ENCODE peak calls at places on chromosomes 5 and 9, in four cellular contexts. M is body of pancreas, J is NB4, D is HFFc6. N is an unnamed sample.

GRCh38 chr5:160434022-160434531 is 12.4 kb downstream of the PTTG1 start:
- DNase-seq in D (no peak), M (no peak), J (no peak), N (peak; percentile 85)

GRCh38 chr5:54257366-54258118 is 52.8 kb downstream of the ARL15 start:
- DNase-seq in M (no peak), D (no peak), J (no peak), N (no peak)

GRCh38 chr5:68216737-68217231 is 1.2 kb downstream of the PIK3R1 start:
- DNase-seq in J (no peak), M (no peak), D (no peak), N (no peak)

GRCh38 chr5:38497946-38498345 is 58.5 kb downstream of the LIFR start:
- DNase-seq in J (peak; percentile 19), D (peak; percentile 5), M (no peak), N (no peak)

GRCh38 chr5:20985754-20986153 is 997.8 kb upstream of the CDH18 start:
- DNase-seq in M (no peak), J (no peak), D (no peak), N (no peak)

GRCh38 chr9:133631111-133631510 is 5.1 kb upstream of the DBH start:
- DNase-seq in D (no peak), J (no peak), M (no peak), N (no peak)

GRCh38 chr9:70902171-70902570 is 219.2 kb downstream of the TRPM3 start:
- DNase-seq in D (no peak), J (no peak), M (no peak), N (no peak)

GRCh38 chr5:103327893-103328292 is 69.3 kb downstream of the MACIR start:
- DNase-seq in M (no peak), J (no peak), D (no peak), N (no peak)

GRCh38 chr5:68673451-68674180 is 420.2 kb upstream of the SLC30A5 start:
- DNase-seq in J (no peak), D (no peak), M (no peak), N (no peak)

GRCh38 chr5:17304282-17304681 is 86.9 kb downstream of the BASP1 start:
- DNase-seq in J (peak; percentile 83), M (no peak), D (no peak), N (no peak)

GRCh38 chr5:88824892-88825781 is 57.8 kb downstream of the MEF2C start:
- DNase-seq in M (no peak), J (peak; percentile 14), D (peak; percentile 50), N (no peak)

GRCh38 chr9:98222885-98223640 is 30.6 kb upstream of the CORO2A start:
- DNase-seq in D (peak; percentile 98), M (no peak), J (no peak), N (no peak)

GRCh38 chr5:38551020-38552017 is 5.1 kb downstream of the LIFR start:
- DNase-seq in M (peak; percentile 44), J (peak; percentile 28), D (peak; percentile 40), N (no peak)

GRCh38 chr5:52947851-52948250 is 41.3 kb upstream of the ITGA2 start:
- DNase-seq in M (no peak), D (no peak), J (no peak), N (no peak)

GRCh38 chr9:33682551-33682950 is 112.8 kb upstream of the PRSS3 start:
- DNase-seq in J (no peak), D (no peak), M (no peak), N (no peak)

GRCh38 chr5:85311536-85311935 is 926.9 kb upstream of the EDIL3 start:
- DNase-seq in M (no peak), D (no peak), J (no peak), N (no peak)

GRCh38 chr5:41772785-41773442 is 97.3 kb downstream of the OXCT1 start:
- DNase-seq in J (no peak), D (no peak), M (no peak), N (no peak)

GRCh38 chr9:104503963-104504362 is at the start of gene OR13F1:
- DNase-seq in M (no peak), J (no peak), D (no peak), N (no peak)

GRCh38 chr9:71001780-71002386 is 119.5 kb downstream of the TRPM3 start:
- DNase-seq in J (peak; percentile 0), M (peak; percentile 43), D (peak; percentile 6), N (peak; percentile 29)

GRCh38 chr5:102754499-102755424 is at the start of gene PAM:
- DNase-seq in D (peak; percentile 57), J (peak; percentile 77), M (peak; percentile 74), N (peak; percentile 89)

GRCh38 chr5:132103380-132103951 is 29.9 kb downstream of the CSF2 start:
- DNase-seq in D (peak; percentile 91), J (peak; percentile 72), M (peak; percentile 79), N (no peak)

GRCh38 chr5:149235841-149236240 is 35.8 kb upstream of the AFAP1L1 start:
- DNase-seq in J (no peak), M (no peak), D (no peak), N (no peak)

GRCh38 chr9:79684711-79685575 is 113.2 kb downstream of the TLE4 start:
- DNase-seq in J (no peak), M (no peak), D (no peak), N (no peak)

GRCh38 chr5:2049876-2050275 is 167.2 kb upstream of the IRX4 start:
- DNase-seq in J (no peak), D (no peak), M (no peak), N (no peak)

GRCh38 chr5:172043822-172044221 is 37.4 kb upstream of the FBXW11 start:
- DNase-seq in J (no peak), M (no peak), D (no peak), N (no peak)

GRCh38 chr5:40781843-40782409 is 16.2 kb downstream of the PRKAA1 start:
- DNase-seq in J (no peak), D (peak; percentile 43), M (no peak), N (no peak)

GRCh38 chr5:141487131-141487530 is 1.8 kb upstream of the PCDHGC5 start:
- DNase-seq in J (no peak), D (no peak), M (no peak), N (no peak)

DNA sequence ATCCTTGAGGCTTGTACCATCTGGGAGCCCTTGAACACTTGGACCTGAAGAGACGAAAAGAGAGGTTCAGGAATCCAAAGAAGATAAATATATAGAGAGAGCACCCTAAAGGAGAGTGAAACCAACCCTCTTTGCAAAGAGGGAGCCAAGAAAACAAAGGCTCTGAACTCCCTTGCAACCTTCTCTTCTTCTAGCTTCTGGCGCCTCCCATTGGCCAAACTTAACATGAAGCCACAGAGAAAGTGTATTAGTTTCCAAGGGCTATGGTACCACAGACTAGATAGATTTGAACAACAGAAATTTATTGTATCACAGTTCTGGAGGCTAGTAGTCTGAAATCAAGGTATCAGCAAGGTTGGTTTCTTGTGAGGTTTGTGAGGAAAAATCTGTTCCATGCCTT is 175.1 kb downstream of the HCN1 start:
- DNase-seq in D (no peak), J (peak; percentile 49), M (peak; percentile 65), N (peak; percentile 49)
- TF ChIP-seq CTCF in D (no peak), J (peak; percentile 54), M (peak; percentile 60), N (peak; percentile 49)

GRCh38 chr5:8576178-8576577 is 707.2 kb downstream of the MTRR start:
- DNase-seq in M (no peak), J (no peak), D (no peak), N (no peak)
- TF ChIP-seq CTCF in M (no peak), J (no peak), D (no peak), N (no peak)

GRCh38 chr5:105687493-105687892 is 1983.2 kb downstream of the EFNA5 start:
- DNase-seq in D (no peak), M (no peak), J (no peak), N (no peak)
- TF ChIP-seq CTCF in D (no peak), M (no peak), J (no peak), N (no peak)

GRCh38 chr5:5419291-5420210 is 2.9 kb upstream of the ICE1 start:
- DNase-seq in D (peak; percentile 60), M (no peak), J (peak; percentile 53), N (peak; percentile 17)
- TF ChIP-seq CTCF in D (peak; percentile 87), M (peak; percentile 89), J (no peak), N (peak; percentile 70)

GRCh38 chr9:76756273-76756650 is 8.0 kb upstream of the PCA3 start:
- DNase-seq in D (peak; percentile 21), M (no peak), J (peak; percentile 63), N (peak; percentile 36)
- TF ChIP-seq CTCF in D (peak; percentile 45), M (no peak), J (peak; percentile 38), N (no peak)

GRCh38 chr5:173451031-173451430 is 122.8 kb upstream of the STC2 start:
- DNase-seq in D (no peak), J (peak; percentile 57), M (no peak), N (peak; percentile 5)
- TF ChIP-seq CTCF in D (peak; percentile 70), J (peak; percentile 41), M (peak; percentile 39), N (peak; percentile 42)

DNA sequence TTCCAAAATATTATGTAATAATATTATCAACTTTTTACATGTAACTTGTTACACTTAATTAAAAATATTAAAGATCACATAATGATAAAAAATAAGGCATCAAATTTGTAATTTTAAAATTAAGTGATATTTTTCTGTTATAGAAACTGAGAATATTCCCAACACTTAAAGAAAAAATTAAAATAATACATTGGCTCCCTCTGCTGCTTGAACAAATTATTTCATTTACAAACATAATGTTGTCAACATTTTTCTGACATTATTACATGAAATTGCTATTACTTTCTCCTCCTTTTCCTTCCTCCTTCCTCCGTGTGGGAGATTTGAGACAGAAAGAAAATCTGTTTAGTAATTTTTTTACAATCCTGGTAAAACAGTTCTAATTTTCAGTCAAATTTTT is 42.3 kb downstream of the RNF180 start:
- DNase-seq in D (no peak), M (no peak), J (peak; percentile 6), N (no peak)
- TF ChIP-seq CTCF in D (peak; percentile 67), M (peak; percentile 45), J (no peak), N (peak; percentile 15)

DNA sequence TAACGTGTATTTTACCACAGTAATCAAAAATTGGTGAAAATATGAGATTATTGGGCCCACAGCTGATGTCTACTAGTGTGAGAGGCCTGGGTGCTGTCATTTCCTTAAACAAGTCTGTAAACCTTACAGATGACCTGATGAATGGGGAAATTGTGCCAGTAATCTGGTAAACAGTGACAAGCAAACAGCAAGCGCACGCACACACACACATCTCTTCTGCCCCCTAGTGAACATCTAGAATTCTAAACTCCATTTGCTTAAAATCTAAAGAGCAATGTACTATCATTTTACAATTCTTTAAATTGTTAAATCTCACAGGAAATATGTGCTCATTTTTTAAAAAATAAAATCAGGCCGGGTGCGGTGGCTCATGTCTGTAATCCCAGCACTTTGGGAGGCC is 7.5 kb upstream of the RAPGEF1 start:
- DNase-seq in J (peak; percentile 85), M (no peak), D (peak; percentile 51), N (no peak)
- TF ChIP-seq CTCF in J (peak; percentile 57), M (peak; percentile 77), D (peak; percentile 77), N (peak; percentile 31)

DNA sequence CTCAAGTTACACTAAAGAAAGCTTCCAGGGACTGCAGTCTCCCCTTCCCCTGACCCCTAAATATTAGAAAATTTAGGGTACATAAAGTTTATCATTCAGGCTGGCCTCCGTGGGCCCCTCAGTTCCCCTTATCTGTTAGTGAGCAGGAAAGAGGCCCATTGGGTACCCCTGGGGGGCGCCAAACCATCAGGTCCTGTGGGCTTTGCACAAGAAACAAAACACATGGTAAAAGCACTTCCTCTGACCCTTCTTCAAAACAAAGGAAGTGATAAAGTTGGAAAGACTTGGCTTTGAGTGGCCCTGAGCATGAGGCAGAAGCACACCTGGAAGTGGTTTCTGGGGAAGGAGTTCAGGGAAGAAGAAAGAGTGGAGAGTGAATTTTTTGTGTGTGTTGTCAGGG is 213.0 kb downstream of the SMARCA2 start:
- DNase-seq in M (peak; percentile 50), J (peak; percentile 83), D (no peak), N (peak; percentile 17)
- TF ChIP-seq CTCF in M (peak; percentile 28), J (peak; percentile 85), D (peak; percentile 70), N (no peak)

N was measured in nephron progenitor cell.